ENCODE peak calls at places on chromosome 5, in five cellular contexts. U is mucosa of descending colon, H is lung, B is stomach, S is upper lobe of right lung. Z is an unnamed sample.

GRCh38 chr5:99077254-99077640 is 148.4 kb upstream of the CHD1 start:
- DNase-seq in S (no peak), B (no peak), U (no peak), H (no peak), Z (no peak)

GRCh38 chr5:35202319-35203111 is 27.8 kb downstream of the PRLR start:
- DNase-seq in H (peak; percentile 56), B (peak; percentile 68), S (no peak), U (no peak), Z (no peak)

GRCh38 chr5:106691701-106692100 is 979.0 kb downstream of the EFNA5 start:
- DNase-seq in B (no peak), H (no peak), U (no peak), S (no peak), Z (no peak)

GRCh38 chr5:32991416-32991805 is 280.3 kb downstream of the NPR3 start:
- DNase-seq in H (no peak), S (no peak), B (no peak), U (no peak), Z (no peak)

GRCh38 chr5:608286-609087 is 3.7 kb upstream of the CEP72 start:
- DNase-seq in S (no peak), B (peak; percentile 14), U (peak; percentile 22), H (no peak), Z (no peak)

GRCh38 chr5:100706796-100707195 is 171.6 kb downstream of the FAM174A start:
- DNase-seq in U (no peak), H (no peak), S (no peak), B (no peak), Z (no peak)

GRCh38 chr5:75023368-75024159 is 28.8 kb downstream of the GCNT4 start:
- DNase-seq in B (no peak), S (no peak), U (no peak), H (no peak), Z (no peak)

GRCh38 chr5:181204561-181205401 is at the start of gene TRIM7:
- DNase-seq in U (no peak), B (peak; percentile 61), H (no peak), S (peak; percentile 80), Z (no peak)

GRCh38 chr5:35436441-35437057 is 181.1 kb upstream of the SPEF2 start:
- DNase-seq in B (no peak), H (no peak), S (no peak), U (no peak), Z (no peak)

GRCh38 chr5:139387611-139388197 is 2.0 kb downstream of the MZB1 start:
- DNase-seq in S (peak; percentile 59), B (no peak), U (peak; percentile 49), H (no peak), Z (no peak)

GRCh38 chr5:116947691-116948528 is 373.3 kb upstream of the SEMA6A start:
- DNase-seq in H (peak; percentile 49), U (no peak), S (peak; percentile 75), B (peak; percentile 80), Z (no peak)

GRCh38 chr5:168552146-168552545 is 23.0 kb downstream of the FBLL1 start:
- DNase-seq in S (no peak), B (no peak), H (no peak), U (no peak), Z (no peak)

GRCh38 chr5:61304611-61305369 is 27.3 kb upstream of the ZSWIM6 start:
- DNase-seq in S (peak; percentile 67), U (peak; percentile 87), B (peak; percentile 75), H (peak; percentile 57), Z (no peak)

GRCh38 chr5:172881691-172882370 is 47.8 kb downstream of the ERGIC1 start:
- DNase-seq in B (peak; percentile 58), H (no peak), U (no peak), S (peak; percentile 81), Z (no peak)

GRCh38 chr5:26121343-26121742 is 917.0 kb downstream of the CDH9 start:
- DNase-seq in S (no peak), H (no peak), U (no peak), B (no peak), Z (no peak)

GRCh38 chr5:163916376-163916775 is 411.0 kb downstream of the MAT2B start:
- DNase-seq in S (no peak), B (no peak), U (no peak), H (peak; percentile 45), Z (no peak)

GRCh38 chr5:96140084-96140483 is 178.4 kb upstream of the ELL2 start:
- DNase-seq in H (no peak), S (no peak), U (no peak), B (no peak), Z (no peak)

GRCh38 chr5:57382665-57383064 is 99.9 kb downstream of the ACTBL2 start:
- DNase-seq in S (no peak), U (no peak), H (no peak), B (no peak), Z (no peak)

GRCh38 chr5:138502121-138502520 is 36.8 kb downstream of the EGR1 start:
- DNase-seq in U (no peak), B (no peak), H (no peak), S (no peak), Z (no peak)

GRCh38 chr5:181205402-181205734 is 372 bp upstream of the TRIM7 start:
- DNase-seq in U (no peak), S (no peak), B (no peak), H (no peak), Z (no peak)

GRCh38 chr5:93990504-93991085 is 249.2 kb upstream of the POU5F2 start:
- DNase-seq in B (no peak), U (no peak), H (no peak), S (no peak), Z (no peak)

GRCh38 chr5:60836131-60836530 is 7.9 kb downstream of the ELOVL7 start:
- DNase-seq in H (no peak), U (no peak), S (no peak), B (no peak), Z (no peak)

GRCh38 chr5:40716000-40716399 is 36.3 kb downstream of the PTGER4 start:
- DNase-seq in H (no peak), U (no peak), S (no peak), B (no peak), Z (no peak)

GRCh38 chr5:139985733-139986132 is 57.4 kb downstream of the NRG2 start:
- DNase-seq in S (no peak), U (no peak), H (no peak), B (no peak), Z (no peak)

GRCh38 chr5:129112295-129112694 is 17.7 kb downstream of the ISOC1 start:
- DNase-seq in S (no peak), U (no peak), H (no peak), B (no peak), Z (no peak)

GRCh38 chr5:179559280-179560252 is 9.2 kb downstream of the RUFY1 start:
- DNase-seq in U (peak; percentile 98), B (peak; percentile 98), S (peak; percentile 99), H (peak; percentile 98), Z (peak; percentile 99)

GRCh38 chr5:53926026-53926425 is 365.6 kb downstream of the NDUFS4 start:
- DNase-seq in H (no peak), S (no peak), U (no peak), B (no peak), Z (no peak)

GRCh38 chr5:43227655-43228054 is 35.6 kb downstream of the NIM1K start:
- DNase-seq in B (no peak), H (no peak), U (no peak), S (no peak), Z (no peak)

DNA sequence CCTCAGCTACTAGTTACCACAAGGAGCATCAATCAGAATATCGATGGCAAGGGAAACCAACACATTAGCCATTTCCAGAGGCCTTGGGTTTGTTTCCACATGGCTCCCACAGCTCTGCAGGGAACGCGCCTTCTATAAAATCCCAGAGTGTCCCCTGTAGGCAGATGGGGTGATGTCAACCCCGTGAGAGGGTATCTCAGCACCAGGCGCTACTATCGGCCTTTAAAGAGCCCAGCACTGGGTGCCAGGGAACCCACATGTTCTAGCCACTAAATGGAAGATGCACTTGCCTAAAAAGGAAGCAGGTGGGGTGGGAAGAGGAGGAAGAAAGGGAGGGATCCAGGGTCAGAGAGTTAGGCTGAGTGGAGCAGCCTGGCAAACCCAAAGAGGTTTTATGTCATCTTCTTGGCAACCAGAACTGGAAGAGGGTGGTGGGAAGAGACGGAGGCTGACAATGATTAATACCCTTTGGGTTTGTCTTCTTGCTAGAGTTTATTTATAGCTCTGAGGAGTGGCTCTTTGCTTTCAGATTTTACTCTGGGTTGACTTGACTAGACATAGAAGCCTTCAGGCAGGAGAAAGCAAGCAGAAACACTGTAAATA is 19.9 kb downstream of the MACROH2A1 start:
- DNase-seq in S (no peak), H (no peak), B (no peak), U (no peak), Z (no peak)
- H3K4me3 ChIP-seq in S (no peak overlapping the region), H (no peak overlapping the region), B (no peak overlapping the region), U (no peak overlapping the region), Z (no peak overlapping the region)

GRCh38 chr5:10801931-10802674 is 41.1 kb upstream of the DAP start:
- DNase-seq in U (no peak), S (no peak), H (no peak), B (no peak), Z (no peak)
- TF ChIP-seq CTCF in U (no peak), S (peak; percentile 8), H (no peak), B (no peak), Z (no peak)

DNA sequence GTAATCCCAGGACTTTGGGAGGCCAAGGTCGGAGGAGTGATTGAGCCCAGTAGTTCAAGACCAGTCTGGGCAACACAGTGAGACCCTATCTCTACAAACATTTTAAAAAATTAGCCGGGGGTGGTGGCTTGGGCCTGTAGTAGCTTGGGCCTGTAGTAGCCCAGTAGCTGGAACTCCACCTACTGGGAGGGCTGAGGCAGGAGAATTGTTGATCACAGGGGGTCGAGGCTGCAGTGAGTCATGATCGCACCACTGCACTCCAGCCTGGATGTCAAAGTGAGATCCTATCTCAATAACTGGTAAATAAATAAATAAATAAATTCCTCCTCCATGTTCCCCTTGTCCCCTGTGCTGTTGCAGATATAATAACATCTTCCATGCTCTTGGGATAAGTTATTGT is 14.3 kb downstream of the VCAN start:
- DNase-seq in H (no peak), U (no peak), S (no peak), B (no peak), Z (no peak)
- H3K4me3 ChIP-seq in H (no peak overlapping the region), U (no peak overlapping the region), S (no peak overlapping the region), B (no peak overlapping the region), Z (no peak overlapping the region)

GRCh38 chr5:6495433-6496206 is 47.0 kb downstream of the UBE2QL1 start:
- DNase-seq in U (no peak), S (no peak), H (no peak), B (peak; percentile 44), Z (no peak)
- TF ChIP-seq CTCF in U (no peak), S (no peak), H (no peak), B (no peak), Z (no peak)

GRCh38 chr5:177495243-177496060 is 2.0 kb downstream of the PDLIM7 start:
- DNase-seq in B (peak; percentile 42), H (no peak), S (peak; percentile 72), U (peak; percentile 74), Z (no peak)
- H3K4me3 ChIP-seq in B (peak overlapping the region; percentile 85), H (no peak overlapping the region), S (peak overlapping the region; percentile 75), U (no peak overlapping the region), Z (no peak overlapping the region)

DNA sequence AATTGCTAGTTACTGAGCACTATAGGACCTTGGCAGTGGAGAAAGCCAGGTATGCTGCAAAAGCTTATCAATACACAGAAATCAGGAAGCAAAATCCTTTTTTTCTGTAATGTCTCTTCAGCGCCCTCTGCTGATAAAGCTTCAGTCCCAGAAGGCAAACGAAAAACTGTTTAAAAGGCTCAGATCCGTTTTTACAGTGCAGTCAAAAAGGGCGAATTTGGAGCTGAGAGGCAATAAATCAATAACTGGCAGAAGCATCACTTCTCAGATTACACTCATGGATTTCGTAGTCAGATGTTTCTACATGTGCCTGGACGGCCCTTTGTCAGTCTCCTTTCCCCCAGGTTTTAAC is 1.1 kb upstream of the MAN2A1 start:
- DNase-seq in B (no peak), H (no peak), U (no peak), S (no peak), Z (no peak)
- TF ChIP-seq CTCF in B (no peak), H (peak; percentile 20), U (peak; percentile 31), S (peak; percentile 58), Z (peak; percentile 44)